ENCODE peak calls at places on chromosomes 3 and 15, in five cellular contexts. Z, J, Q, H and D are unnamed samples. For H3K4me1, the result is how much of the 10 kb centered on the place peaks cover.

GRCh38 chr3:143901105-143901504 is 52.8 kb upstream of the SLC9A9 start:
- DNase-seq in Z (no peak), J (no peak), Q (peak), H (no peak), D (no peak)

GRCh38 chr15:87355946-87356345 is 900.6 kb downstream of the NTRK3 start:
- DNase-seq in Z (no peak), J (no peak), Q (no peak), H (no peak), D (no peak)

GRCh38 chr3:12345141-12345561 is 56.3 kb downstream of the PPARG start:
- DNase-seq in Z (peak), J (no peak), Q (peak), H (no peak), D (peak)

GRCh38 chr3:15317164-15317477 is 15.3 kb downstream of the SH3BP5 start:
- DNase-seq in Z (no peak), J (no peak), Q (peak), H (peak), D (no peak)

GRCh38 chr3:177378168-177378567 is 180.9 kb upstream of the TBL1XR1 start:
- DNase-seq in Z (no peak), J (no peak), Q (no peak), H (no peak), D (no peak)

GRCh38 chr15:25182736-25183445 is 228.1 kb downstream of the SNRPN start:
- DNase-seq in Z (no peak), J (no peak), Q (no peak), H (peak), D (no peak)

GRCh38 chr3:126119008-126119675 is 35.2 kb upstream of the SLC41A3 start:
- DNase-seq in Z (no peak), J (no peak), Q (no peak), H (peak), D (no peak)

GRCh38 chr15:66894363-66894762 is 171.0 kb upstream of the SMAD3 start:
- DNase-seq in Z (no peak), J (no peak), Q (no peak), H (no peak), D (no peak)

GRCh38 chr3:110799236-110799635 is 272.4 kb upstream of the NECTIN3 start:
- DNase-seq in Z (no peak), J (no peak), Q (no peak), H (no peak), D (no peak)

GRCh38 chr3:123766195-123767019 is 117.7 kb downstream of the MYLK start:
- DNase-seq in Z (no peak), J (no peak), Q (no peak), H (peak), D (no peak)

DNA sequence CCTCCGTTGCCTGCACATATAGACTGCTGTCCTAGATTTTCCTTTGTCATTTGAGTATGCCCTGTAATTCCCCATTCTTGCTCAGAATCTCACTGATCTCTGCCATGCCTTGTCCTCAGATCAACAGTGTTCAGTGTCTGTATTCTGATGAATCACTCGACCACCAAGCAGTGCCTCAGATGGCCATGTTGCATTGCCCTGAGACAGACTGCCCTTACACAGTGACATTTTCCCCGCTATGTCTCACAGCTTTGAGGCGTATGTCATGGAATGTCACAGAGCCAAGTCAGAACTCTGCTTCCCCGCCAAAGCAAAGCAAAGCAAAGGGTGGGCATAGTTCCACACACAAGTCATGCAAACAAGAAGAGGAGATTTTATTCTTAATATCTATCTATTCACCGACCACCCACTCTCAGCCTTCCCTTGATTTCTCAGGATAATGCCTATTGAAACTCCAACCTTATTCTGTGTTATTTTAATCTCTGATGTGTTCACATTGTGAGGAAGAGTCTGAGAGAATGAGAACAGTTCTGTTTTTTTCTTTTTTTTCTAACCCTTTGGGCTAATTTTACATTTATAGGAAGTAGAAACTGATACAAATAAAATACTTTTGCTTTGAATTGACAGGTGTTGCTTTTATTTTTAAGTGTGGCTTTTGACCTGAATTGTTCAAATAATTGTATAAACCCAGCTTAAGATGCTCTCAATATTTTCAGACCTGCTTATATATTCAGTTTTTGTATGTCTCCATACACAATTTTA is 16.9 kb upstream of the PSMD6 start:
- DNase-seq in Z (no peak), J (no peak), Q (no peak), H (no peak), D (no peak)
- H3K4me3 ChIP-seq in Z (no peak), J (no peak), Q (no peak), H (no peak), D (no peak)

GRCh38 chr3:193211984-193212383 is 29.0 kb upstream of the PLAAT1 start:
- DNase-seq in Z (no peak), J (no peak), Q (no peak), H (no peak), D (no peak)
- H3K27ac ChIP-seq in Z (no peak), J (no peak), Q (no peak), H (no peak), D (no peak)

DNA sequence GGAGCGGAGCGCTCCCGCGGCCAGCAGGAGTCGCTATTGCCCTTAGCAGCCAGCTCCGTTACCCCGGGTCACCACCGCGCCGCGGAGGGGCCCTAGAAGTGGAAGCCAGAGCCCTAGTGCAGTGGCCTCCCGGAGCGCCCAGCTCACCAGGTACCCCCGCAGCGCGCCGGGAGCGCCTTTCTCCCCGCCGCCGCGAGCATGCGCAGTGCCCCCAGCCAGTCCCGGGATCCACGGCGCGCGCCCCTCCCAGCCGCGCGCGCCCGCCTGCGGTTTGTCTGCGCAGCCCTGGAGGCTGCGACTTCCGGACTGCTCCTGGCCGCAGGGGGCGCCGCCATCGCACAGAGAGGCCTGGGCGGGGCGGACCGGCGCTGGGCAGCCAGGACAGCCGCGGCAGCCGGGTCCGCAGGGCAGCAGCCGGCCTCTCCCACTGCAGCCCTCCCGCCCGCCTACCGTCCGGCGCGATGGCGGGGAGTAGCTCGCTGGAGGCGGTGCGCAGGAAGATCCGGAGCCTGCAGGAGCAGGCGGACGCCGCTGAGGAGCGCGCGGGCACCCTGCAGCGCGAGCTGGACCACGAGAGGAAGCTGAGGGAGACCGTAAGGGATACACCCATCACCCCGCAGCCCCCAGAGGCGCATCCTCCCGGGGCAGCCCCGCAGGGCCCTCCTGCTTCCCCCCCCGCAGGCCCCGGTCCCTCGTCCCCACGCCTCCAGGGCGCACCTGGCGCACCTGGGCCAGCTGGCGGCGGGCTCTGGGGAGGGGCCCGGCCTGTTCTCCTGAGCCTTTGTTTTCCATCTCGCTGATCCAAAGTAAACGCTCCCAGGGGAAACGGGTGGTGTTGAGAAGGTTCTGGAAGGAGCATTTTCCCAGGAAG is 5.8 kb downstream of the TPM1 start:
- DNase-seq in Z (peak), J (peak), Q (peak), H (peak), D (peak)
- H3K4me1 ChIP-seq in Z (half or more), J (half or more), Q (half or more), H (under half), D (under half)

GRCh38 chr3:148004331-148004730 is 595.2 kb downstream of the ZIC1 start:
- DNase-seq in Z (no peak), J (no peak), Q (no peak), H (no peak), D (no peak)
- H3K4me3 ChIP-seq in Z (no peak), J (no peak), Q (no peak), H (no peak), D (no peak)

GRCh38 chr3:153749070-153749610 is 372.1 kb upstream of the ARHGEF26 start:
- DNase-seq in Z (no peak), J (no peak), Q (peak), H (no peak), D (peak)

GRCh38 chr3:153757839-153758238 is 363.4 kb upstream of the ARHGEF26 start:
- DNase-seq in Z (no peak), J (no peak), Q (no peak), H (no peak), D (no peak)

GRCh38 chr3:153756816-153757215 is 364.4 kb upstream of the ARHGEF26 start:
- DNase-seq in Z (no peak), J (no peak), Q (peak), H (no peak), D (no peak)

GRCh38 chr3:153753035-153753434 is 368.2 kb upstream of the ARHGEF26 start:
- DNase-seq in Z (no peak), J (no peak), Q (no peak), H (no peak), D (no peak)

DNA sequence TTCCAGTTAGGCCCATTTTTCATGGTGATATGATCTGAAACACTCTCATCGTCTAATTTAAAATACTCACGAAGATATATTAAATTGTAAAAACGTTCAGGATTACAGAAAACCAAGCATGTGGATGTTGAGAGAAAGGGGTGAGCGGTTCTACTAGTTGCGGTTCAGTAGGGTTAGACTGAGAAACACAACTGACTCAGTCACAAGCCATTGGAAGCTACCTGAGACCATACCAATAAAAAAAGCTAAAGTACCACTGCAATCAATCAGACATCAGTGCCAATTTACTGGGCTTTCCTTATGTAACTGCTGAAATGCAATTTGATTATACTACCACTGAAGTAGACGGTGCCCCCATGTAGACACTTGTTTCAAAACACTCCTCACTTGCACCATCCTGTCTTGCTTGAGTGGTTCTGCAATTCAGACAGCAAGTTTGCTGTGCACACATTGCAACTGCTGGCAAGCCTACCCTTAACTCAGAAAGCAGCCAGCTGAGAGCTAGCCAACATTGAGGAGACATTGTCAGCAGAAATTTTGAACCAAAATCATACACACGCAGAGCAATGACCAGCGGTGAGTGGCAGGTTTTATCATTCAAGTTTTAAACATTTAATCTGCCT is 368.7 kb upstream of the ARHGEF26 start:
- DNase-seq in Z (no peak), J (no peak), Q (no peak), H (no peak), D (no peak)
- H3K27ac ChIP-seq in Z (no peak), J (no peak), Q (no peak), H (no peak), D (no peak)

DNA sequence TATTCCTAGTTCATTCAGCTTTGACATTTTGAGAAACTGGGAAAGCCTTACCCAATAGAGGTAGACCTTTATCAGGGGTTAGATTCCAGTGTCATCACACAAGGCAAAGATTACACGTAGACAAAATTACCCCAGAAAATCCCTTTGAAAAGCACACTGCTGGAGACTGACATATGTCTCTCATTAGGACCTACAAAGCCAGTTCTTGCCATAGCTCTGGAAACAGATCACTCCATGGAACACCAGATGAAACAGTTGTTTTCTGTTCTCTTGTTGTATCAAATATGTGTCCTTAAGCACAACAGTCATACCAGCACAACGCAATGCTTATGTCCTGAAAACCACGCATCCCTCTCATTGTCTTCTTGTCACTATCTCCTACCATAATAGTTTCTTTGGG is 44.7 kb downstream of the RARB start:
- DNase-seq in Z (no peak), J (no peak), Q (no peak), H (no peak), D (no peak)
- H3K4me1 ChIP-seq in Z (under half), J (half or more), Q (under half), H (under half), D (under half)

DNA sequence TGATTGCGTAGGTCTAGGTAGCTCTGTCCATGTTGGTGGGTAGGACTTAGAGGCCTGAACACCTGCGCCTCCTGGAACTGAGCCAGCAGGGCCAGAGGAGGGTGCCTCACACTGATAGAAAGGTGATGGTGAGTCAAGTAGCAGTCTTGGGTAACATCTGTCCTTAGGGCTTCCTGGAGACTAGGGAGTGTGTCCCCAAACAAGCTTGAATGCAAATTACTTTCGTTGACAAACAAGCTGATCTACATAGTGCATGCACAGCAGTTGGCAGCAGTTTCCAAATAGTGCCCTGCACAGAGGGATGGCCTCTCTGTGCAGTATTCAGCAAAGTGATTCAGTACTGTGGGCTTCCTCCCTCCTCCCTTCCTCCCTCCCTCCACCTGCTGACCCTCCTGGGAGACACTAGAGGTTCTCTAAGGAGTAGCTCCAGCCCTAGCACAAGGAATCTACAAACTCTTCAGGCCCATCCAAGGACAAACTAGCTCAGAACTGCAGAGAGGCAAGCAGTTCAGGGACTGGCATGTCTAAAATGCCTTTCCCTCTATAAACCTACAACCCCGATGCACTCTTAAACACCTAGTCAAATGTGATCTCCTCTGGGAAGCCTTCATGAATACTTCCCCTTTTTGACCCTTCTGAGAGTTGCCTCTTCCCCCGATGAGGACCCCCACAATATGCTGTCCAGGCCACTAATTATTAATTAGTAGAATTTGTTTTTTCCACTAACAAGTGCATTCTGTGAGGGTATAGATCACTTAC is 61.0 kb downstream of the TLE3 start:
- DNase-seq in Z (no peak), J (no peak), Q (no peak), H (no peak), D (peak)
- H3K4me3 ChIP-seq in Z (no peak), J (no peak), Q (no peak), H (no peak), D (no peak)

GRCh38 chr15:99137877-99138276 is 33.0 kb downstream of the SYNM start:
- DNase-seq in Z (no peak), J (no peak), Q (no peak), H (no peak), D (no peak)
- H3K27ac ChIP-seq in Z (no peak), J (no peak), Q (no peak), H (no peak), D (no peak)

GRCh38 chr3:179958143-179958542 is 78.6 kb downstream of the PEX5L start:
- DNase-seq in Z (no peak), J (no peak), Q (no peak), H (no peak), D (no peak)
- H3K4me1 ChIP-seq in Z (under half), J (under half), Q (under half), H (under half), D (under half)

GRCh38 chr3:134852893-134853351 is 57.9 kb downstream of the EPHB1 start:
- DNase-seq in Z (no peak), J (no peak), Q (no peak), H (peak), D (no peak)

GRCh38 chr3:134852132-134852531 is 57.1 kb downstream of the EPHB1 start:
- DNase-seq in Z (no peak), J (no peak), Q (no peak), H (no peak), D (no peak)

GRCh38 chr3:134850761-134851160 is 55.7 kb downstream of the EPHB1 start:
- DNase-seq in Z (no peak), J (peak), Q (no peak), H (no peak), D (no peak)

GRCh38 chr3:134857356-134857755 is 62.3 kb downstream of the EPHB1 start:
- DNase-seq in Z (no peak), J (no peak), Q (no peak), H (no peak), D (no peak)

GRCh38 chr3:134854285-134854684 is 59.2 kb downstream of the EPHB1 start:
- DNase-seq in Z (no peak), J (no peak), Q (no peak), H (no peak), D (no peak)
- H3K4me3 ChIP-seq in Z (no peak), J (no peak), Q (no peak), H (no peak), D (no peak)